ENCODE peak calls at places on chromosomes 12 and 14, in seven cellular contexts. M is esophagus squamous epithelium; Y is prostate gland; O is neural progenitor cell; Z is mesenchymal stem cell; B is cardiac muscle cell; J is CD8-positive, alpha-beta T cell. E is an unnamed sample. For H3K36me3, the result is how much of the 10 kb centered on the place peaks cover.

GRCh38 chr12:46370380-46370734 is 2.2 kb downstream of the SLC38A2 start:
- DNase-seq in M (no peak), J (no peak), O (no peak), Y (no peak), Z (no peak), B (no peak), E (no peak)

GRCh38 chr14:41130274-41130673 is 476.4 kb upstream of the LRFN5 start:
- DNase-seq in O (peak), J (no peak), M (no peak), Y (no peak), B (no peak), Z (no peak), E (no peak)

GRCh38 chr12:39103552-39104165 is 198.3 kb upstream of the CPNE8 start:
- DNase-seq in M (no peak), Z (peak), B (peak), J (no peak), Y (peak), O (peak), E (no peak)

GRCh38 chr12:3304436-3305135 is 186.4 kb upstream of the PRMT8 start:
- DNase-seq in J (no peak), B (no peak), M (no peak), Y (no peak), Z (peak), O (no peak), E (no peak)

GRCh38 chr12:120490833-120491512 is 4.9 kb upstream of the DYNLL1 start:
- DNase-seq in Z (no peak), J (no peak), B (no peak), Y (no peak), M (no peak), O (no peak), E (no peak)

GRCh38 chr12:54697836-54698235 is 49.7 kb upstream of the DCD start:
- DNase-seq in Y (no peak), B (no peak), Z (no peak), O (no peak), J (no peak), M (no peak), E (no peak)

GRCh38 chr14:37036669-37037341 is 135.6 kb downstream of the SLC25A21 start:
- DNase-seq in B (no peak), M (no peak), Y (no peak), O (no peak), Z (no peak), J (no peak), E (no peak)

GRCh38 chr14:91244501-91244901 is at the start of gene GPR68:
- DNase-seq in Z (peak), Y (no peak), J (no peak), M (no peak), B (peak), O (peak), E (no peak)

GRCh38 chr12:53211476-53212381 is 4.7 kb upstream of the ITGB7 start:
- DNase-seq in M (no peak), Z (no peak), Y (no peak), J (no peak), B (no peak), O (peak), E (no peak)

GRCh38 chr14:82811246-82811645 is 1277.6 kb upstream of the SEL1L start:
- DNase-seq in M (no peak), Y (no peak), Z (no peak), J (no peak), O (no peak), B (no peak), E (no peak)

GRCh38 chr12:74491374-74491773 is 46.3 kb upstream of the ATXN7L3B start:
- DNase-seq in M (no peak), Z (no peak), Y (no peak), O (no peak), B (no peak), J (no peak), E (no peak)

GRCh38 chr12:18799140-18799446 is 61.2 kb downstream of the CAPZA3 start:
- DNase-seq in Y (no peak), Z (no peak), B (no peak), J (no peak), M (no peak), O (no peak), E (no peak)

GRCh38 chr12:6180300-6181051 is 19.7 kb upstream of the CD9 start:
- DNase-seq in Z (peak), O (no peak), M (no peak), J (no peak), B (no peak), Y (no peak), E (peak)

GRCh38 chr12:53423597-53423996 is at the start of gene AMHR2:
- DNase-seq in J (no peak), Z (no peak), B (no peak), O (peak), M (no peak), Y (no peak), E (no peak)

GRCh38 chr12:62232143-62232729 is 28.0 kb upstream of the USP15 start:
- DNase-seq in O (no peak), B (no peak), J (no peak), Y (no peak), M (no peak), Z (no peak), E (no peak)

GRCh38 chr12:78951746-78952532 is 87.4 kb downstream of the SYT1 start:
- DNase-seq in M (no peak), Y (no peak), Z (peak), O (peak), B (no peak), J (no peak), E (no peak)

GRCh38 chr12:84995646-84996045 is 40.4 kb downstream of the TSPAN19 start:
- DNase-seq in J (no peak), Z (no peak), O (no peak), B (no peak), M (no peak), Y (no peak), E (no peak)

GRCh38 chr14:103027451-103027850 is 29.9 kb downstream of the CDC42BPB start:
- DNase-seq in O (no peak), Z (no peak), B (no peak), J (no peak), M (no peak), Y (no peak), E (no peak)

GRCh38 chr14:20687362-20688166 is 1.0 kb upstream of the ANG start:
- DNase-seq in Z (no peak), Y (no peak), J (no peak), O (no peak), B (no peak), M (no peak), E (no peak)

GRCh38 chr12:14957769-14958168 is 3.6 kb downstream of the ARHGDIB start:
- DNase-seq in Z (no peak), O (no peak), M (no peak), B (no peak), J (no peak), Y (no peak), E (no peak)

GRCh38 chr12:93990832-93991748 is 157.3 kb upstream of the PLXNC1 start:
- DNase-seq in M (no peak), Z (peak), B (peak), Y (no peak), J (no peak), O (peak), E (no peak)

GRCh38 chr12:3202734-3203446 is 125.7 kb downstream of the TSPAN9 start:
- DNase-seq in M (no peak), Y (peak), B (peak), Z (peak), J (peak), O (peak), E (no peak)

GRCh38 chr14:28831126-28831525 is 64.5 kb downstream of the FOXG1 start:
- DNase-seq in O (no peak), J (no peak), Y (no peak), M (no peak), B (no peak), Z (no peak), E (no peak)

GRCh38 chr12:101174576-101174975 is 35.5 kb downstream of the SLC5A8 start:
- DNase-seq in B (no peak), J (no peak), O (no peak), Y (no peak), Z (no peak), M (no peak), E (no peak)

GRCh38 chr14:105491366-105492006 is 440 bp downstream of the TEDC1 start:
- DNase-seq in O (peak), B (no peak), Y (no peak), J (peak), M (no peak), Z (peak), E (peak)

GRCh38 chr14:105489607-105490317 is 1.3 kb upstream of the TEDC1 start:
- DNase-seq in M (peak), B (peak), Z (peak), J (peak), Y (peak), O (peak), E (peak)

GRCh38 chr14:105490318-105490571 is 801 bp upstream of the TEDC1 start:
- DNase-seq in Y (no peak), O (no peak), Z (no peak), M (no peak), B (no peak), J (no peak), E (no peak)

GRCh38 chr14:105492051-105492965 is 1.3 kb downstream of the TEDC1 start:
- DNase-seq in J (no peak), M (no peak), O (no peak), B (no peak), Y (no peak), Z (no peak), E (no peak)

GRCh38 chr14:105490572-105491365 is at the start of gene TEDC1:
- DNase-seq in M (peak), O (peak), Z (peak), J (peak), Y (peak), B (peak), E (peak)
- H3K27ac ChIP-seq in M (peak), O (peak), Z (no peak), J (peak), Y (peak), B (peak), E (peak)

DNA sequence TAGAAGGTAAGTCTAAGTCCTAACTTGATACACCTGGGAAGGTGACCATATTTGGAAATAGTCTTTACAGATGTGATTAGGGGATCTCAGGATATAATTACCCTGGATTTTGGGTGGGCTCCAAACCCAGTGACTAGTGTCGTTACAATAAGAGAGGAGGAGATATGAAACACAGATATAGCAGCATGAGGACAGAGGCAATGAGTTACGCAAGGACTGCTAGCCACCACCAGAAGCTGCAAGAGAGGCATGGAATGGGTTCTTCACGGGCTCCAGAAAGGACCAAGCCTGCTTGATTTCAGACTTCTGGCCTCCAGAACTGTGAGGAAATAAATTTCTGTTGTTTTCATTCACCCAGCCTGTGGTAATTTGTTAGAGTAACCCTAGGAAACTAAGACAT is 28.6 kb downstream of the FGFR1OP2 start:
- DNase-seq in Z (no peak), O (no peak), B (no peak), J (no peak), M (no peak), Y (no peak), E (no peak)
- H3K36me3 ChIP-seq in Z (under half), O (under half), B (under half), J (under half), M (half or more), Y (under half), E (under half)

DNA sequence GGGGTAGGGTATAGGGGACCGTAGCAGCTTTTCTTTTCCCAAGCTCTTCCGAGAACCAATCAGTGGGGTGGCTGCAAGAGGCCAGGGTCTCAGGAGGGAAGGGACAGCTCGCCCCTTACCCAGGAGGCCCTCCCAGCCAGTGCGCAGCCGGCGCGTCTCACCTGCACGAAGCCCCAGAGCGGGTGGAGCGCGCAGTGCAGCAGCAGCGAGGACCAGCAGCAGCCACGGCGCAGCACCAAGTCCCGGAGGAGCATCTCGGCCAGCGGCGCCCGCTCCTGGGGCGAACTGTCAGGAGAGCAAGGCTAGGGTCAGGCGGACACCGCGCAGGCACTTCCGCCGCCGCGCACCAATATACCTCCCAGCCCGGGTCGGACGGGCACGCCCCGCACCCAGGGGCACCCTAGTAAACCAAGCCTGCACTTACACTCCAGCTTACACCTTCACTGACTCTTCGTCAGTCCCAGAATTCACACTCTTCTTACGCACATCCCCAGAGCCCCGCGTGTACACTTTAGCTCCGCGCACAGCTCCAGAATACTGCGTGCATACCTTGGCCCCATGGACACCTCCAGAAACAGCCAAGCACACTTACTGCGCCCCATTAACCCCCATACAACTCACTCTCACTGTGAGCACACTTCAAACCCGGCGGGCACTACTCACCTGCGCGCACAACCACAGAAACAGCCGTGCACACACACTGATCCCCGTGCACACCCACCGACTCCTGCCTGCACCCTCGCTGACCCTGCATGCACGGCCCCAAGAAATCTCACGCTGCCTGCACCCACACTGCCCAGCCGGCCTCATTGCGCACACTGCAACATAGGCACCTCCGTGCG is 599 bp downstream of the PRIMA1 start:
- DNase-seq in J (no peak), O (peak), B (peak), M (no peak), Z (no peak), Y (no peak), E (no peak)
- H3K4me3 ChIP-seq in J (no peak), O (peak), B (peak), M (peak), Z (no peak), Y (peak), E (peak)

GRCh38 chr12:1668833-1669543 is 21.9 kb upstream of the ADIPOR2 start:
- DNase-seq in J (no peak), M (no peak), B (no peak), Y (no peak), O (peak), Z (peak), E (no peak)

GRCh38 chr12:1666685-1667162 is 24.1 kb upstream of the ADIPOR2 start:
- DNase-seq in O (no peak), M (no peak), Z (no peak), B (no peak), J (no peak), Y (no peak), E (no peak)

GRCh38 chr12:1666215-1666614 is 24.7 kb upstream of the ADIPOR2 start:
- DNase-seq in B (no peak), Y (no peak), Z (no peak), O (no peak), J (no peak), M (no peak), E (no peak)

GRCh38 chr12:1670244-1670814 is 20.5 kb upstream of the ADIPOR2 start:
- DNase-seq in O (no peak), Z (no peak), J (no peak), M (no peak), Y (no peak), B (no peak), E (no peak)

GRCh38 chr12:1670815-1671268 is 20.0 kb upstream of the ADIPOR2 start:
- DNase-seq in M (no peak), J (no peak), Y (no peak), O (no peak), Z (no peak), B (no peak), E (no peak)
- H3K27ac ChIP-seq in M (no peak), J (no peak), Y (no peak), O (no peak), Z (no peak), B (no peak), E (peak)